ENCODE peak calls at places on chromosome 1, in four cellular contexts. E, Q, J and M are unnamed samples.

GRCh38 chr1:91768786-91769697 is 116.9 kb downstream of the TGFBR3 start:
- DNase-seq in Q (no peak), E (no peak), J (no peak), M (no peak)

GRCh38 chr1:99956755-99957154 is 13.0 kb upstream of the SLC35A3 start:
- DNase-seq in J (no peak), Q (no peak), E (peak), M (no peak)

GRCh38 chr1:230099435-230099834 is 32.4 kb downstream of the GALNT2 start:
- DNase-seq in E (no peak), Q (no peak), J (no peak), M (no peak)

GRCh38 chr1:51058863-51059262 is 43.2 kb upstream of the C1orf185 start:
- DNase-seq in E (peak), Q (no peak), J (peak), M (no peak)

GRCh38 chr1:29973406-29973805 is 737.1 kb downstream of the PTPRU start:
- DNase-seq in E (no peak), J (no peak), Q (no peak), M (no peak)

GRCh38 chr1:53076165-53076564 is 14.2 kb downstream of the PODN start:
- DNase-seq in J (no peak), E (no peak), Q (no peak), M (peak)

GRCh38 chr1:10061276-10061675 is 28.5 kb downstream of the UBE4B start:
- DNase-seq in J (no peak), Q (no peak), E (no peak), M (no peak)

GRCh38 chr1:178537445-178538090 is 24.7 kb downstream of the TEX35 start:
- DNase-seq in Q (no peak), E (peak), J (no peak), M (no peak)

GRCh38 chr1:111735858-111736544 is 3.2 kb downstream of the INKA2 start:
- DNase-seq in J (no peak), E (no peak), Q (no peak), M (no peak)

DNA sequence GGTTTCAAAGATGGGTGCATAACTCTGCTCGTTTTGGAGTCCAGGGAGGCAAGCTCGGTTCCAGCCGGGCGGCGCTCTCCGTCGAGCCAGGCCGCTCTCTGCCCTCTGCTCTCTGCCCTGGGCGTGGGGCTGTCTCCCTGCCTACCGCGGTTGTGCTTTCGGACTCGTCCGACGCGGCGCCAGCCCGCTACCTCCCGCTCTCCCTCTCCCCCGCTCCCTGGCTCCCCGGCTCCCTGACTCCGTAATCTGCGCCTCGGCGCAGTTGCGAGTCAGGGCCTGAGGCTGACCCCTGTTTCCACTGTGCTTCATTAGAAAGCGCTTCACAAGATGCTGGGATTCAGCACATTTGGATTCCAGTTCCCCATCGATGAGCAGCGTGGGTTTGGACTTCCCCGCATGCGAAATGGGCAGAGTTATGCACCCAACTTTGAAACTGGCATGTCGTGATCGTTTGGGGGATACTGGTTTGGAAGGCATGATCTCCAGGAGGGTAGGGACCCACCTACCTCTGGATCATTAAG is 2.3 kb downstream of the SOX13 start:
- DNase-seq in Q (no peak), E (peak), J (no peak), M (no peak)
- TF ChIP-seq SIN3A in Q (no peak), E (no peak), J (no peak), M (no peak)

GRCh38 chr1:170682159-170682558 is 18.2 kb downstream of the PRRX1 start:
- DNase-seq in J (no peak), Q (no peak), E (no peak), M (no peak)
- TF ChIP-seq TCF12 in J (no peak), Q (no peak), E (no peak), M (no peak)

GRCh38 chr1:39508857-39509305 is 17.4 kb downstream of the BMP8A start:
- DNase-seq in E (peak), J (no peak), Q (no peak), M (peak)
- TF ChIP-seq MAX in E (no peak), J (no peak), Q (no peak), M (no peak)

DNA sequence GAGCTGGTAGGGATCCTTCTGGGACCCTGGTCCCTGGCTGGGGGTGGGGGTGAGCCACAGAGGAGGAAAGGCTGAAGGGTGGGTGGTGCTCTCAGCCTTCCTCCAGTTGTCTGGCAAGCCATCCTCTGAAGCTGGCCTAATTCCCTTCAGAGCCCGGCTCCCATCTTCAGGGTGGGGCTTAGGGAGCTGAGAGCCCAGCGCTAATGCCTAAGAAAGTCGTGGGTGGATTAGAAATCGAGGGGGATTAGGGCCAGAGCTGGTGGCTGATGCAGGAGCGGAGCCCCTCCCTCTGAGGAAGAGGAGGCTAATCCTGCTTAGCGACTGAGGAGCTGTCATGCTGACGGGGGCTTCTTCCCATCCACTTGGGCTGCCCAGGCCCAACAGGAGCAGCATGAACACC is 30.8 kb upstream of the DMBX1 start:
- DNase-seq in J (no peak), Q (no peak), E (no peak), M (no peak)
- TF ChIP-seq SIN3A in J (no peak), Q (no peak), E (no peak), M (no peak)

DNA sequence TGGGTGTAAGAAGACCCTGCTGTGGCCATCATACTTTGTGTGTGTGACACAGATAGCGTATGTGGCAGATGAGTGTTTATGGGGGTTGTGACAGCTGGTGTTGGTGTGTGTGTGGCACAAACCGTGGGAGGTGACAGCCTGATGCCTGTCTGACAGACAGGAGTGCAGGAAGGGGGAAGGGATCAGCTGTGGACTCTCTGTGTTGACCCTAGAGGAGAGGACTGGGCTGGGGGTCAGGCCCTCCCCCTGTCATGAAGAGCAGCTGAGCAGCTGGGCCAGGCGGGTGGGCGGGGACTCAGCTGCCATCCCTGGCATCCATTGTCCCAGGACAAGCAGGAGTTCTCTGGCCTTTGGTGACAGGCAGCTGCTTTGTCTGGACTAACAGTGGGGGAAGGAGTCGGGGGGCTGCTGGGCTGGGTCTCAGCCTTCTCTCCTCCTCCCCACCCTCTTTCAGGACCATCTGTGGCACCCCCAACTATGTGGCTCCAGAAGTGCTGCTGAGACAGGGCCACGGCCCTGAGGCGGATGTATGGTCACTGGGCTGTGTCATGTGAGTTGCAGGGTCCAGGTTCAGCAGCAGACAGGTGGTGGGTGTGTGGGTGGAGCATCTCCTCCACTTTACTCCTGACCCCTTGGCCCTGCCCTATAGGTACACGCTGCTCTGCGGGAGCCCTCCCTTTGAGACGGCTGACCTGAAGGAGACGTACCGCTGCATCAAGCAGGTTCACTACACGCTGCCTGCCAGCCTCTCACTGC is 2.3 kb downstream of the PLK3 start:
- DNase-seq in J (no peak), E (no peak), Q (no peak), M (no peak)
- TF ChIP-seq TCF12 in J (peak), E (no peak), Q (no peak), M (no peak)